ENCODE peak calls at places on chromosomes 7 and 10, in six cellular contexts. E is NCI-H1930; F is esophagus squamous epithelium; V is endodermal cell; N is AG09309; K is activated CD4-positive, CD25-positive, alpha-beta regulatory T cell treated with anti-CD3 and anti-CD28 coated beads, Interleukin-2, amount 50 U/mL, for 16 hours. G is an unnamed sample.
A peak's percentile ranks its signal among the peaks of the same experiment; 100 is the strongest.

GRCh38 chr7:64314493-64315020 is 796 bp downstream of the ZNF736 start:
- DNase-seq in E (no peak), F (no peak), V (no peak), N (no peak), K (no peak), G (no peak)

GRCh38 chr7:117113871-117114270 is 160.6 kb downstream of the ST7 start:
- DNase-seq in E (no peak), F (no peak), V (no peak), N (no peak), K (no peak), G (no peak)

GRCh38 chr7:67593807-67594206 is 597.2 kb downstream of the TYW1 start:
- DNase-seq in E (no peak), F (no peak), V (no peak), N (no peak), K (no peak), G (no peak)

GRCh38 chr7:2873146-2873545 is 29.0 kb upstream of the GNA12 start:
- DNase-seq in E (no peak), F (no peak), V (peak; percentile 55), N (no peak), K (no peak), G (no peak)

GRCh38 chr10:88332526-88333265 is 250.4 kb downstream of the RNLS start:
- DNase-seq in E (no peak), F (no peak), V (no peak), N (no peak), K (no peak), G (no peak)

GRCh38 chr7:2638224-2638991 is 6.6 kb downstream of the TTYH3 start:
- DNase-seq in E (no peak), F (no peak), V (no peak), N (peak; percentile 43), K (no peak), G (peak; percentile 21)

GRCh38 chr10:124745678-124746077 is 1.5 kb upstream of the FAM53B start:
- DNase-seq in E (no peak), F (no peak), V (no peak), N (no peak), K (no peak), G (no peak)

GRCh38 chr7:35596061-35596460 is 98.9 kb downstream of the HERPUD2 start:
- DNase-seq in E (no peak), F (no peak), V (no peak), N (no peak), K (no peak), G (no peak)

GRCh38 chr10:57657164-57657765 is 610.4 kb downstream of the IPMK start:
- DNase-seq in E (no peak), F (no peak), V (peak; percentile 88), N (peak; percentile 8), K (no peak), G (peak; percentile 11)

GRCh38 chr7:42511027-42511426 is 274.0 kb upstream of the GLI3 start:
- DNase-seq in E (no peak), F (no peak), V (no peak), N (no peak), K (no peak), G (no peak)

GRCh38 chr10:69972951-69973350 is 79.7 kb upstream of the MACROH2A2 start:
- DNase-seq in E (no peak), F (no peak), V (no peak), N (peak; percentile 16), K (no peak), G (peak; percentile 11)

GRCh38 chr10:93072225-93072712 is 1.4 kb upstream of the CYP26A1 start:
- DNase-seq in E (no peak), F (no peak), V (peak; percentile 80), N (no peak), K (no peak), G (no peak)

GRCh38 chr10:114634607-114634974 is 23.5 kb downstream of the ABLIM1 start:
- DNase-seq in E (no peak), F (no peak), V (no peak), N (peak; percentile 90), K (no peak), G (peak; percentile 94)

GRCh38 chr10:125679436-125679835 is 3.5 kb downstream of the TEX36 start:
- DNase-seq in E (no peak), F (no peak), V (no peak), N (no peak), K (no peak), G (no peak)

GRCh38 chr7:108824840-108825540 is 255.3 kb downstream of the DNAJB9 start:
- DNase-seq in E (no peak), F (no peak), V (peak; percentile 77), N (peak; percentile 58), K (no peak), G (peak; percentile 85)

GRCh38 chr7:37826825-37827224 is 21.6 kb upstream of the NME8 start:
- DNase-seq in E (no peak), F (no peak), V (no peak), N (no peak), K (no peak), G (no peak)

GRCh38 chr7:50835156-50835555 is 52.5 kb upstream of the GRB10 start:
- DNase-seq in E (no peak), F (no peak), V (no peak), N (no peak), K (no peak), G (no peak)

GRCh38 chr10:18140957-18141888 is 999 bp downstream of the CACNB2 start:
- DNase-seq in E (no peak), F (no peak), V (peak; percentile 69), N (no peak), K (no peak), G (no peak)

GRCh38 chr10:111347386-111348005 is 270.7 kb downstream of the ADRA2A start:
- DNase-seq in E (no peak), F (no peak), V (no peak), N (no peak), K (no peak), G (no peak)

GRCh38 chr10:43689618-43689954 is 40.9 kb upstream of the ZNF32 start:
- DNase-seq in E (no peak), F (no peak), V (peak; percentile 78), N (no peak), K (no peak), G (no peak)